ENCODE peak calls at places on chromosomes 6 and 20, in six cellular contexts. S, B, W, I, P and T are unnamed samples.

GRCh38 chr6:163494279-163494727 is 79.8 kb downstream of the QKI start:
- DNase-seq in I (no peak), B (no peak), W (no peak), P (no peak), S (no peak), T (no peak)

GRCh38 chr6:50353603-50354002 is 303.9 kb upstream of the DEFB112 start:
- DNase-seq in B (no peak), P (no peak), I (no peak), S (no peak), W (no peak), T (no peak)

GRCh38 chr20:12012241-12013222 is 94.8 kb downstream of the BTBD3 start:
- DNase-seq in P (no peak), B (no peak), S (no peak), I (peak; percentile 22), W (no peak), T (no peak)

GRCh38 chr6:41429506-41430504 is 94.4 kb downstream of the NCR2 start:
- DNase-seq in B (no peak), W (no peak), P (no peak), S (no peak), I (no peak), T (no peak)

GRCh38 chr6:130178692-130179091 is 44.1 kb downstream of the SAMD3 start:
- DNase-seq in W (no peak), S (no peak), P (no peak), I (no peak), B (no peak), T (no peak)

GRCh38 chr20:59403261-59403961 is 103.0 kb downstream of the EDN3 start:
- DNase-seq in I (peak; percentile 16), P (peak; percentile 51), B (peak; percentile 70), S (peak; percentile 87), W (peak; percentile 41), T (peak; percentile 90)

GRCh38 chr6:166152660-166153059 is 15.0 kb downstream of the TBXT start:
- DNase-seq in W (no peak), I (no peak), S (no peak), B (no peak), P (no peak), T (no peak)

GRCh38 chr6:121260651-121261102 is 73.6 kb downstream of the TBC1D32 start:
- DNase-seq in I (no peak), B (no peak), P (no peak), S (no peak), W (no peak), T (peak; percentile 62)

GRCh38 chr6:137136065-137136464 is 37.4 kb downstream of the IL22RA2 start:
- DNase-seq in I (no peak), S (no peak), P (no peak), B (no peak), W (no peak), T (no peak)

GRCh38 chr6:142313284-142313683 is 11.5 kb downstream of the ADGRG6 start:
- DNase-seq in B (no peak), P (no peak), S (no peak), I (no peak), W (no peak), T (no peak)

GRCh38 chr20:63819224-63819917 is 11.7 kb downstream of the ZBTB46 start:
- DNase-seq in S (no peak), W (no peak), B (no peak), I (no peak), P (no peak), T (no peak)

GRCh38 chr6:143536461-143536865 is 24.9 kb upstream of the FUCA2 start:
- DNase-seq in B (no peak), I (no peak), P (no peak), S (peak; percentile 60), W (peak; percentile 59), T (peak; percentile 91)

GRCh38 chr6:157228421-157229218 is 94.7 kb downstream of the TMEM242 start:
- DNase-seq in P (peak; percentile 65), S (no peak), B (no peak), I (peak; percentile 94), W (no peak), T (peak; percentile 74)

GRCh38 chr20:15560936-15561531 is 1012.2 kb downstream of the KIF16B start:
- DNase-seq in W (no peak), B (no peak), S (no peak), P (no peak), I (no peak), T (no peak)

GRCh38 chr6:69835414-69836179 is 30.8 kb upstream of the COL19A1 start:
- DNase-seq in B (no peak), S (no peak), W (peak; percentile 30), P (no peak), I (no peak), T (no peak)

GRCh38 chr6:568954-569523 is 87.9 kb downstream of the HUS1B start:
- DNase-seq in P (no peak), W (no peak), B (no peak), S (no peak), I (no peak), T (no peak)

GRCh38 chr20:48823960-48824497 is 3.8 kb downstream of the PREX1 start:
- DNase-seq in I (no peak), P (no peak), W (peak; percentile 69), B (no peak), S (no peak), T (no peak)

GRCh38 chr6:33278392-33278741 is 1.4 kb downstream of the B3GALT4 start:
- DNase-seq in P (no peak), W (no peak), B (no peak), S (no peak), I (no peak), T (no peak)

GRCh38 chr20:14956538-14956937 is 619.1 kb upstream of the FLRT3 start:
- DNase-seq in I (no peak), B (no peak), S (no peak), W (no peak), P (no peak), T (no peak)

GRCh38 chr6:113585246-113585645 is 271.9 kb upstream of the MARCKS start:
- DNase-seq in I (no peak), B (no peak), W (no peak), P (no peak), S (no peak), T (no peak)

GRCh38 chr6:23828861-23829260 is 297.2 kb upstream of the NRSN1 start:
- DNase-seq in B (no peak), S (no peak), I (no peak), W (no peak), P (no peak), T (no peak)

GRCh38 chr6:28251648-28252506 is at the start of gene ZKSCAN4:
- DNase-seq in P (peak; percentile 69), I (peak; percentile 76), W (peak; percentile 70), S (peak; percentile 71), B (peak; percentile 61), T (peak; percentile 89)

GRCh38 chr6:108561742-108562502 is 1.2 kb downstream of the FOXO3 start:
- DNase-seq in I (no peak), S (no peak), B (no peak), P (no peak), W (peak; percentile 29), T (peak; percentile 89)